ENCODE peak calls at places on chromosome 3, in five cellular contexts. O, H, W, J and X are unnamed samples.
A peak's percentile ranks its signal among the peaks of the same experiment; 100 is the strongest.

GRCh38 chr3:59212128-59212764 is 162.4 kb upstream of the CFAP20DC start:
- DNase-seq in O (no peak), H (no peak), W (no peak), J (peak; percentile 51), X (peak; percentile 57)

GRCh38 chr3:121232309-121233225 is 313.2 kb downstream of the POLQ start:
- DNase-seq in O (no peak), H (no peak), W (no peak), J (no peak), X (no peak)

GRCh38 chr3:35664460-35664919 is 25.2 kb downstream of the ARPP21 start:
- DNase-seq in O (no peak), H (no peak), W (no peak), J (no peak), X (peak; percentile 32)

GRCh38 chr3:177427096-177427495 is 229.8 kb upstream of the TBL1XR1 start:
- DNase-seq in O (no peak), H (no peak), W (no peak), J (no peak), X (no peak)

GRCh38 chr3:197364410-197365071 is 66.1 kb upstream of the DLG1 start:
- DNase-seq in O (no peak), H (no peak), W (no peak), J (peak; percentile 28), X (peak; percentile 5)

GRCh38 chr3:135503429-135504083 is 462.0 kb upstream of the PPP2R3A start:
- DNase-seq in O (no peak), H (no peak), W (peak; percentile 90), J (peak; percentile 68), X (peak; percentile 68)

GRCh38 chr3:169952045-169952444 is 14.6 kb upstream of the SEC62 start:
- DNase-seq in O (no peak), H (no peak), W (no peak), J (no peak), X (no peak)

GRCh38 chr3:184946922-184947321 is 135.0 kb downstream of the VPS8 start:
- DNase-seq in O (no peak), H (no peak), W (no peak), J (no peak), X (no peak)

GRCh38 chr3:119524931-119525662 is 26.8 kb downstream of the TIMMDC1 start:
- DNase-seq in O (no peak), H (no peak), W (no peak), J (peak; percentile 25), X (peak; percentile 11)

GRCh38 chr3:151556591-151556990 is 95.7 kb upstream of the IGSF10 start:
- DNase-seq in O (no peak), H (no peak), W (no peak), J (no peak), X (no peak)